ENCODE peak calls at places on chromosomes 16 and 17, in nine cellular contexts. A is neural progenitor cell, T is psoas muscle, Z is fibroblast of mammary gland, G is endodermal cell, Q is tibial nerve, K is lower leg skin, H is foreskin fibroblast, C is adrenal gland. N is an unnamed sample.

GRCh38 chr16:70407811-70408274 is 31.1 kb downstream of the ST3GAL2 start:
- DNase-seq in Z (no peak), A (peak), H (no peak), C (no peak), T (no peak), K (no peak), Q (no peak), G (no peak), N (no peak)

GRCh38 chr16:10218490-10219206 is 36.4 kb upstream of the GRIN2A start:
- DNase-seq in K (no peak), Q (no peak), C (no peak), Z (no peak), H (no peak), A (no peak), G (peak), T (no peak), N (no peak)

GRCh38 chr17:28897769-28898259 is 281 bp upstream of the FLOT2 start:
- DNase-seq in A (no peak), Q (no peak), Z (no peak), H (no peak), G (no peak), T (no peak), K (no peak), C (no peak), N (no peak)

GRCh38 chr17:13106171-13106570 is 88.3 kb upstream of the ELAC2 start:
- DNase-seq in K (no peak), A (no peak), T (no peak), Z (no peak), C (no peak), Q (no peak), H (no peak), G (no peak), N (no peak)

GRCh38 chr16:89924925-89925307 is 1.8 kb downstream of the TUBB3 start:
- DNase-seq in Q (no peak), K (no peak), G (peak), T (no peak), C (no peak), H (no peak), A (no peak), Z (no peak), N (no peak)

GRCh38 chr17:46003907-46004748 is 5.1 kb downstream of the STH start:
- DNase-seq in T (peak), K (no peak), G (no peak), Z (no peak), C (peak), Q (no peak), A (no peak), H (peak), N (no peak)

GRCh38 chr16:66155933-66156332 is 210.6 kb upstream of the CDH5 start:
- DNase-seq in Q (no peak), G (no peak), K (no peak), H (no peak), A (no peak), Z (no peak), C (no peak), T (no peak), N (no peak)

GRCh38 chr16:86584726-86585721 is 6.7 kb downstream of the FOXL1 start:
- DNase-seq in G (no peak), Q (no peak), K (peak), T (no peak), A (no peak), H (no peak), C (no peak), Z (peak), N (no peak)

GRCh38 chr17:40541873-40542561 is 23.3 kb downstream of the CCR7 start:
- DNase-seq in Q (peak), K (peak), Z (no peak), H (no peak), A (no peak), T (peak), G (no peak), C (no peak), N (no peak)

GRCh38 chr16:11139624-11140375 is 116.2 kb downstream of the SOCS1 start:
- DNase-seq in Z (no peak), T (no peak), K (no peak), C (no peak), G (peak), Q (no peak), H (no peak), A (peak), N (no peak)

GRCh38 chr17:48692049-48692448 is 30.3 kb downstream of the PRAC1 start:
- DNase-seq in Z (no peak), A (no peak), T (no peak), C (no peak), H (no peak), Q (no peak), G (peak), K (peak), N (no peak)

GRCh38 chr16:12551946-12552345 is 251.7 kb downstream of the CPPED1 start:
- DNase-seq in C (no peak), Z (no peak), A (peak), H (no peak), T (no peak), K (no peak), G (peak), Q (no peak), N (no peak)

GRCh38 chr17:8867361-8867981 is at the start of gene PIK3R6:
- DNase-seq in Q (no peak), K (peak), C (no peak), G (peak), A (no peak), H (no peak), T (no peak), Z (no peak), N (no peak)

GRCh38 chr17:80248001-80248893 is 12.4 kb upstream of the RNF213 start:
- DNase-seq in K (no peak), Q (no peak), G (no peak), C (no peak), H (no peak), A (no peak), T (no peak), Z (no peak), N (no peak)

GRCh38 chr17:78113804-78114785 is 14.5 kb downstream of the TMC6 start:
- DNase-seq in A (no peak), G (no peak), Q (no peak), H (no peak), T (no peak), C (no peak), Z (peak), K (no peak), N (no peak)

GRCh38 chr16:85657267-85657650 is 31.5 kb downstream of the GINS2 start:
- DNase-seq in Q (no peak), K (no peak), A (no peak), H (no peak), C (no peak), Z (no peak), T (no peak), G (no peak), N (no peak)

GRCh38 chr16:4706871-4707270 is 13.5 kb downstream of the NUDT16L1 start:
- DNase-seq in Q (no peak), K (no peak), H (no peak), G (no peak), T (no peak), Z (no peak), A (no peak), C (no peak), N (no peak)

GRCh38 chr17:177762-178161 is 3.7 kb downstream of the DOC2B start:
- DNase-seq in T (peak), H (no peak), Z (no peak), Q (no peak), G (no peak), K (no peak), A (no peak), C (no peak), N (no peak)

GRCh38 chr17:1491406-1492248 is 859 bp downstream of the MYO1C start:
- DNase-seq in H (peak), Z (no peak), G (peak), A (peak), C (peak), Q (no peak), T (peak), K (peak), N (no peak)

GRCh38 chr16:85381738-85382592 is 231.2 kb upstream of the GSE1 start:
- DNase-seq in C (peak), T (no peak), H (no peak), G (no peak), A (no peak), K (no peak), Q (no peak), Z (peak), N (no peak)

GRCh38 chr16:2898831-2899563 is 12.7 kb upstream of the FLYWCH1 start:
- DNase-seq in H (no peak), K (no peak), Q (no peak), C (no peak), Z (no peak), G (no peak), A (peak), T (no peak), N (no peak)

GRCh38 chr17:40551091-40551873 is 14.0 kb downstream of the CCR7 start:
- DNase-seq in A (no peak), C (peak), H (peak), Z (peak), Q (peak), G (peak), T (peak), K (peak), N (peak)

GRCh38 chr17:43574896-43575525 is 28.9 kb upstream of the ETV4 start:
- DNase-seq in Z (no peak), T (no peak), K (no peak), C (no peak), Q (no peak), G (no peak), H (no peak), A (no peak), N (no peak)
- TF ChIP-seq CTCF in Z (no peak), T (no peak), K (no peak), C (no peak), Q (no peak), G (no peak), H (no peak), A (no peak), N (no peak)

DNA sequence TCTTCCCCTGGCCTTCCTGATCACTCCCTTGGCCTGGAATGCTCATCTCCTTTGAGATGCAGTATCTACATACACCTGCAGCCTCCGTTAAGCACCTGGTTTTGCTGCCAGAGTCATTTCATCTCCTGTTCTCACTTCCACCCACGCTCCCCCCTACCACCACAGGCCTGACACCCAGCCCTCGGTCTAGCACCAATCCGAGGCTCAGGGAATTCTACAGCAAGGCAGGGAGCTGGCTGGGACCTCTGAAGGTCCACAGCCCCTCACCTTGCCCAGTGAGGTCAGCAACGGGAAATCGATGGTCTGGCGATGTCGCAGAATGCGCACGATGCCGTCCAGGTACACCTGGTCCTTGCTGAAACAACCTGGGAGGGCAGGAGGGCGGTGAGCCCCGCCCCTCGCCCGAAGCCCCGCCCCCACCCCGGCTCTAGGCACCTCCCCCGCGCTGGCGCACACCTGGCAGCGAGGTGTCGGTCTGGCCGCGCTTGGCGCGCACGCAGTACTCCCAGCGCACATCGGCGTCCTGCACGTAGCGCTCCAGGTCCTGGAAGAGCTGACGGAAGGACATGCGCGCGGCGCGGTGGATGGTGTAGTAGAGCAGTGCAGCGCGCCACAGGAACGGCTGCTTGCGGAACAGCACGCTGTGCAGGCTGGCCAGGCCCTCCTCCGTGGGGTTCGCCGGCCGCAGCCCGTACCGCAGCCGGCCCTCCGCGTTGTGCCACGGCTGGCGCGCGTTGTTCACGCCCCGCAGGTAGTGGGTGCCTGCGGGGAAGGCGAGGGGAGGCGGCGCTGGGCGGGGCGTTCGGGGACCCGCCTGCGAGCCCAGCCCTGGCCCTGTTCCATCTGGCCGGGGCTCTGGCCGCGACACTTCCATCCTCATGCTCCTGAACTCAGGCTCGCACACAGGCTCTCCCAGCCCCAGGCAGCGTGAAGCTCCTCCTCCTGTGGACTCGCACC is 5.7 kb downstream of the MATCAP1 start:
- DNase-seq in K (no peak), C (peak), Q (no peak), H (no peak), T (peak), G (peak), A (peak), Z (peak), N (no peak)
- H3K4me3 ChIP-seq in K (no peak), C (no peak), Q (peak), H (peak), T (peak), G (peak), A (peak), Z (peak), N (peak)

DNA sequence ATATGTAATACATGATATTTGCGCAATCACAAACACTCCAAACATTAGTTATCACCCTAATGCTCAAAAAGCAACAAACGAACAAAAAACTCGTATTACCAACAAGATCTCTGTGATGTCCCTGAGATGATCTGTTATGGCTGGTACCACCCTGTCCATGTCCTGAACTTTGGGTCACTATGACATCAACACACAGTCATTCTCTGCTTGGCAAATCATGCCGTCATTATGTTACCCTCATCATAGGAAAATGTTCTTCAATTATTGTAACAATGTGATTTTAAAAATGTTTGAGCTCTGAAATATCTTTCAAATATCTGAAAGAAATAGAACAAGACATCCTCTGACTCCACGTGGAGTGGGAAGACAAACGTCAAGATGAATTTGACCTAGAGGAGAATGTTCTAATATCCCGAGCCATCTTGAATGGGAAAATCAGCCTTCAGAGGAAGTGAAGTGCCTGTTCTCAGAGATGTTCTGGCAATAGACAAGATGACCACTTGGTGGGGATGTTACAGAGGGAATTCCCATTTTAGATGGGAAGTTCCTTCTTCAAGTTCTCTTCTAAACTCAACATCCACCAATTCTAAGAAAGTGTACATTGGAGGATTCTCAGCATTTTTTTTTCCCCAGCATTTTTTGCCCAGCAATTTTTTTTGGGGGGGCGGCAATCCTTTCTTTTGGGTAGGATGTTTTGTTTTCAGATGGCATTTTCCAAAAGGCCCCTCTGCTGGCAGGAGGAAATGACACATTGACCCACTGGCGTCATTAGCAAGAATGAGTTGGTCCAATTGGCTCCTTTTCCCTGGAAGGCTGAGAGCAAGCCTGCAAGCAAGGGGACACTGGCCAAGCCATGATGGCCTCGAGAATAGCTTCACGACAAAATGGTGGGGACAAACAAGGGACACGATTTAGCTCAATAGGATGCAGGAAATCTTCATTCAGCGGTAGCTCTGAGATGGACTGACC is 3.7 kb upstream of the HSD17B2 start:
- DNase-seq in C (peak), H (peak), G (peak), K (no peak), T (no peak), Z (peak), A (peak), Q (no peak), N (no peak)
- TF ChIP-seq CTCF in C (peak), H (peak), G (peak), K (no peak), T (peak), Z (peak), A (peak), Q (peak), N (no peak)

GRCh38 chr16:24729967-24730815 is 740 bp downstream of the TNRC6A start:
- DNase-seq in T (peak), G (peak), Q (no peak), H (no peak), Z (peak), K (no peak), A (peak), C (peak), N (no peak)
- H3K4me3 ChIP-seq in T (peak), G (peak), Q (peak), H (peak), Z (peak), K (peak), A (peak), C (no peak), N (peak)

GRCh38 chr17:50848039-50848438 is 12.7 kb downstream of the WFIKKN2 start:
- DNase-seq in K (no peak), Z (no peak), G (peak), Q (no peak), C (no peak), T (no peak), A (no peak), H (no peak), N (no peak)
- TF ChIP-seq CTCF in K (no peak), Z (no peak), G (no peak), Q (no peak), C (no peak), T (peak), A (no peak), H (no peak), N (no peak)

DNA sequence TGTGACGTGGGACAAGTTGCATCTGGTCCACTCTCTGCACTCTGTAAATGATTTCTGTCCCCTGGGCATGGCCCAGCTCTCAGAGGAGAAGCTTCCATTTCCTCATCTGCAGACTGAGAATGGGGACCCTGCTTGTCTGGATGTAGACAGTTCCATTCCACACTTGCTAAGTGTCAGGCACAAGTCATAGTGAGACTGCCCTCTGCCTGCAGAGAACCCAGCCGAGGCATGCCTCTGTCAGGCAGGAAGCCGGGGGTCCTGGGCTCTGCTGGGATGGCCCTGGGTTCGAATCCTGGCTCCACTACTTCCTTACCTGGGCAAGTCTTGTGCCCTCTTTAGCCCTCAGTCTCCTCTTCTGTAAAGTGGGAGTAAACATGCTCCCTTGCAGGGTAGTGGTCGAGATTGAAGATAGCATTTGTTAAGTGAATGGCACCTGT is 4.1 kb downstream of the MAP2K3 start:
- DNase-seq in H (no peak), C (no peak), Z (no peak), G (no peak), A (no peak), Q (no peak), K (peak), T (no peak), N (no peak)
- H3K4me3 ChIP-seq in H (peak), C (no peak), Z (no peak), G (no peak), A (no peak), Q (peak), K (no peak), T (peak), N (peak)

DNA sequence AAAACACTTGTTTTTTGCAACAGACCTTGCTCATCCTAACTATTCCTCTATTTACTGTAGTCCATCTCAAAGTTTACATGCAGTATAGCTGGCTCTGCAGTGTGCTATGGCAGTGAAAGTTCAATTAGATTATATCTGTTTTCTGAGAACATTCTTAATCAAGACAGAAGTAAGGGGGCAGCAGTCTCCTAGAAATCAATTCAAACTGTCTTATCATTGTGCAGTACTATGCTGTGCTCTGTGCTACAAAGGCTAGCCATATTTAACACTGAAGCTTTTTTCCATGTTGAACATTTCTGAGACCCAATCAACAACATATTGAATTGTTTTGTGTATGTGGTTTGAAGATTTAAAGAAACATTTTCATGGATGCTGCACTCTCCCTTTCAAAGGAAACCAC is 11.4 kb downstream of the NETO2 start:
- DNase-seq in H (no peak), K (no peak), G (no peak), T (no peak), C (no peak), A (no peak), Z (no peak), Q (no peak), N (no peak)
- TF ChIP-seq CTCF in H (no peak), K (no peak), G (no peak), T (no peak), C (no peak), A (peak), Z (no peak), Q (no peak), N (no peak)

N was measured in coronary artery.